ENCODE peak calls at places on chromosomes 12 and 14, in five cellular contexts. M is activated T-cell treated with anti-CD3 and anti-CD28 coated beads, Interleukin-2, amount 50 U/mL, for 24 hours; Z is GM04503; G is HL-60; D is NCI-H345. B is an unnamed sample.
A peak's percentile ranks its signal among the peaks of the same experiment; 100 is the strongest.

GRCh38 chr14:75499084-75499875 is 23.0 kb upstream of the BATF start:
- DNase-seq in M (no peak), Z (no peak), G (no peak), D (no peak), B (no peak)

GRCh38 chr14:95774265-95775160 is 60.6 kb upstream of the TCL1A start:
- DNase-seq in M (peak; percentile 55), Z (no peak), G (peak; percentile 11), D (peak; percentile 58), B (peak; percentile 12)

GRCh38 chr14:20711275-20712069 is 22.9 kb downstream of the ANG start:
- DNase-seq in M (no peak), Z (no peak), G (no peak), D (no peak), B (no peak)

GRCh38 chr12:42299392-42300308 is 26.2 kb downstream of the ZCRB1 start:
- DNase-seq in M (peak; percentile 58), Z (no peak), G (no peak), D (no peak), B (no peak)

GRCh38 chr12:91178139-91178561 is 4.5 kb downstream of the DCN start:
- DNase-seq in M (no peak), Z (peak; percentile 40), G (no peak), D (no peak), B (peak; percentile 35)

GRCh38 chr12:12716151-12716844 is 870 bp upstream of the CDKN1B start:
- DNase-seq in M (peak; percentile 52), Z (no peak), G (no peak), D (peak; percentile 37), B (no peak)

GRCh38 chr12:71858848-71859247 is 19.3 kb downstream of the TBC1D15 start:
- DNase-seq in M (no peak), Z (no peak), G (no peak), D (no peak), B (no peak)

GRCh38 chr12:102350070-102350469 is 130.3 kb downstream of the IGF1 start:
- DNase-seq in M (no peak), Z (no peak), G (no peak), D (no peak), B (no peak)

GRCh38 chr12:122201381-122201780 is 2.1 kb upstream of the B3GNT4 start:
- DNase-seq in M (no peak), Z (no peak), G (no peak), D (no peak), B (no peak)

GRCh38 chr14:75125617-75126016 is 1.2 kb downstream of the NEK9 start:
- DNase-seq in M (no peak), Z (peak; percentile 53), G (no peak), D (no peak), B (peak; percentile 52)

GRCh38 chr12:60475825-60476224 is 880.0 kb downstream of the SLC16A7 start:
- DNase-seq in M (no peak), Z (no peak), G (no peak), D (no peak), B (no peak)

GRCh38 chr12:23510484-23510883 is 439.0 kb downstream of the SOX5 start:
- DNase-seq in M (no peak), Z (no peak), G (no peak), D (no peak), B (no peak)

GRCh38 chr12:94614288-94614721 is 36.1 kb downstream of the TMCC3 start:
- DNase-seq in M (no peak), Z (no peak), G (no peak), D (no peak), B (no peak)

GRCh38 chr12:51383281-51383905 is 7.8 kb downstream of the GALNT6 start:
- DNase-seq in M (no peak), Z (no peak), G (no peak), D (no peak), B (no peak)

GRCh38 chr14:95597784-95598204 is 62.9 kb downstream of the GLRX5 start:
- DNase-seq in M (no peak), Z (no peak), G (no peak), D (peak; percentile 66), B (no peak)

GRCh38 chr12:59700145-59700435 is 104.3 kb downstream of the SLC16A7 start:
- DNase-seq in M (no peak), Z (no peak), G (no peak), D (no peak), B (no peak)

GRCh38 chr12:29634057-29634456 is 136.6 kb upstream of the OVCH1 start:
- DNase-seq in M (no peak), Z (no peak), G (no peak), D (no peak), B (no peak)

GRCh38 chr12:111455448-111456320 is 50.0 kb downstream of the SH2B3 start:
- DNase-seq in M (no peak), Z (peak; percentile 65), G (no peak), D (no peak), B (peak; percentile 65)

GRCh38 chr12:113978080-113978479 is 12.0 kb upstream of the RBM19 start:
- DNase-seq in M (no peak), Z (no peak), G (no peak), D (no peak), B (no peak)

GRCh38 chr12:103801709-103802585 is 39.1 kb downstream of the NT5DC3 start:
- DNase-seq in M (no peak), Z (no peak), G (no peak), D (no peak), B (no peak)

GRCh38 chr14:68718033-68718725 is 74.7 kb downstream of the ZFP36L1 start:
- DNase-seq in M (no peak), Z (no peak), G (no peak), D (no peak), B (no peak)

GRCh38 chr12:109418848-109419474 is 58.1 kb downstream of the KCTD10 start:
- DNase-seq in M (no peak), Z (no peak), G (no peak), D (no peak), B (no peak)

GRCh38 chr12:124347805-124348658 is 53.1 kb downstream of the RFLNA start:
- DNase-seq in M (peak; percentile 56), Z (no peak), G (no peak), D (no peak), B (no peak)

GRCh38 chr14:42214981-42215491 is 608.4 kb downstream of the LRFN5 start:
- DNase-seq in M (no peak), Z (peak; percentile 70), G (no peak), D (no peak), B (peak; percentile 47)

GRCh38 chr14:95833429-95833828 is 43.2 kb upstream of the TUNAR start:
- DNase-seq in M (no peak), Z (no peak), G (no peak), D (no peak), B (no peak)

GRCh38 chr14:28375295-28375694 is 391.3 kb upstream of the FOXG1 start:
- DNase-seq in M (no peak), Z (no peak), G (no peak), D (peak; percentile 2), B (no peak)

GRCh38 chr12:25056011-25056410 is 107.1 kb upstream of the BCAT1 start:
- DNase-seq in M (no peak), Z (no peak), G (no peak), D (no peak), B (no peak)

B was measured in GM04504.